ENCODE peak calls at places on chromosomes 5 and 9, in eight cellular contexts. V is suprapubic skin, E is SK-N-SH, I is prostate gland, Q is HL-60, L is HCT116, Y is upper lobe of left lung, D is endothelial cell of umbilical vein. F is an unnamed sample.

GRCh38 chr5:74686962-74687751 is 2.1 kb downstream of the HEXB start:
- DNase-seq in V (no peak), I (no peak), E (no peak), Y (no peak), Q (no peak), D (peak), L (no peak), F (no peak)

GRCh38 chr9:130050472-130050871 is 3.2 kb upstream of the GPR107 start:
- DNase-seq in V (no peak), D (no peak), Q (no peak), E (no peak), Y (no peak), I (no peak), L (no peak), F (no peak)

GRCh38 chr5:119411935-119412623 is 40.2 kb upstream of the HSD17B4 start:
- DNase-seq in L (peak), Y (peak), E (peak), I (peak), D (peak), Q (peak), V (no peak), F (peak)

GRCh38 chr9:123640792-123641222 is 284.8 kb downstream of the CRB2 start:
- DNase-seq in E (no peak), L (no peak), Q (no peak), D (no peak), Y (no peak), I (no peak), V (no peak), F (no peak)

GRCh38 chr5:168315416-168315990 is 24.1 kb downstream of the WWC1 start:
- DNase-seq in Q (no peak), I (no peak), E (no peak), D (no peak), Y (no peak), L (no peak), V (no peak), F (no peak)

GRCh38 chr9:106869028-106869427 is 6.1 kb downstream of the ZNF462 start:
- DNase-seq in E (no peak), D (no peak), Y (no peak), I (no peak), L (no peak), V (no peak), Q (no peak), F (no peak)

GRCh38 chr5:150279618-150280017 is 10.0 kb downstream of the CAMK2A start:
- DNase-seq in Q (no peak), I (no peak), E (peak), Y (no peak), V (no peak), D (no peak), L (no peak), F (no peak)

GRCh38 chr5:172897691-172898512 is 61.3 kb upstream of the RPL26L1 start:
- DNase-seq in I (no peak), V (no peak), Y (no peak), E (no peak), Q (no peak), L (no peak), D (peak), F (no peak)

DNA sequence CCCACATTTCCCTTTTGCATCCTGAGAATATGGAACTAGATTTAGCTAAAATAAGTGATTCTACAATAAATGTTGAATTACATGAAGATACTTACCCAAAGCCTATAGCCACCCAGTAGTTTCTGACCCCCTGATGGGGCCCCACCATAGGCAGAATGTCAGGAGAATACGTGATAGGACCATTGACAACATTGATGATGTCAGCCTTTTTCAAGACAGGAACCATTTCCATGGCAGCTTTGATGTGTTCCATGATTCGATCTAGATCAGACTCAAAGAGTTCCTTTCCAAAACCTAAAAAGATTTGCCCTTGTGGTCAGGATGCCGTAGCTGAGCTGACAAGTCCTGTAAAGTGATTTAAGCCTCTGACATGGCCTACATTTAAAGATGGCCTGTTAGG is 27.3 kb downstream of the DMGDH start:
- DNase-seq in E (no peak), V (no peak), D (no peak), L (no peak), Q (no peak), Y (no peak), I (no peak), F (no peak)
- H3K27ac ChIP-seq in E (no peak), V (no peak), D (no peak), L (no peak), Q (no peak), Y (no peak), I (no peak), F (no peak)

GRCh38 chr9:21804791-21805190 is 2.4 kb downstream of the MTAP start:
- DNase-seq in L (no peak), Y (no peak), V (no peak), D (no peak), Q (no peak), I (no peak), E (no peak), F (no peak)
- H3K4me3 ChIP-seq in L (peak), Y (no peak), V (no peak), D (no peak), Q (no peak), I (no peak), E (no peak), F (no peak)

GRCh38 chr9:131349881-131350563 is 43.9 kb upstream of the PRRC2B start:
- DNase-seq in I (peak), E (peak), D (peak), L (peak), V (peak), Y (peak), Q (peak), F (peak)
- TF ChIP-seq POLR2AphosphoS5 in I (peak), E (no peak), D (no peak), L (no peak), V (no peak), Y (no peak), Q (no peak), F (no peak)

GRCh38 chr5:138709216-138709615 is 44.0 kb upstream of the CTNNA1 start:
- DNase-seq in D (no peak), V (no peak), Y (no peak), Q (no peak), E (no peak), L (no peak), I (no peak), F (no peak)

GRCh38 chr5:138705567-138705966 is 47.7 kb upstream of the CTNNA1 start:
- DNase-seq in E (no peak), Q (no peak), D (no peak), Y (no peak), I (no peak), V (no peak), L (no peak), F (no peak)

GRCh38 chr5:138706655-138707480 is 46.4 kb upstream of the CTNNA1 start:
- DNase-seq in V (no peak), D (peak), Q (no peak), Y (peak), L (no peak), E (no peak), I (no peak), F (no peak)

GRCh38 chr5:138711816-138712215 is 41.4 kb upstream of the CTNNA1 start:
- DNase-seq in D (no peak), I (no peak), L (no peak), Q (no peak), Y (no peak), V (no peak), E (no peak), F (no peak)

GRCh38 chr5:138708761-138709160 is 44.5 kb upstream of the CTNNA1 start:
- DNase-seq in E (no peak), D (no peak), L (no peak), V (no peak), Q (no peak), Y (no peak), I (no peak), F (no peak)
- H3K27ac ChIP-seq in E (no peak), D (no peak), L (no peak), V (no peak), Q (no peak), Y (no peak), I (no peak), F (no peak)

DNA sequence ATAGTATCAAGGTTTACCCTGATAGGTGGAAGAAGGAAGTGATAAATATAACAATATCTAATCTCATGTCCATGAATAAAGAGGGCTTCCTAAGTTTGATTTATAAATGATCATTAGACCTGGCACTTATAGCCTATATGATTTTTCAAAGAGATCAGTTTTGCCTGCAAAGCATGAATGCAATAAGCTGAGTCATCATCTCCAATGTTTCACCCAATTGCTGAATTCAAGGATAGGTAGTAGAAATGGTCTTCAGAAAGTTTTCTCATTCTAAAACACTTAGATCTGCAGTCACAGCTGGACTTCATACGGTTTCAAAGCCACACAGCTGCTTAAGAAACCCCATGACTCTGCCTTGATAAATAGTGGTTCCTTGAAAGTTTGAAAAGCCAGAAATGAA is 1722.8 kb downstream of the MAT2B start:
- DNase-seq in Q (no peak), D (no peak), L (no peak), I (no peak), V (no peak), E (no peak), Y (no peak), F (no peak)
- H3K4me3 ChIP-seq in Q (no peak), D (no peak), L (no peak), I (no peak), V (no peak), E (no peak), Y (no peak), F (no peak)

GRCh38 chr5:57072218-57072892 is 101.5 kb upstream of the GPBP1 start:
- DNase-seq in E (no peak), Q (no peak), V (no peak), I (no peak), Y (no peak), L (no peak), D (no peak), F (no peak)
- TF ChIP-seq POLR2AphosphoS5 in E (no peak), Q (no peak), V (no peak), I (no peak), Y (no peak), L (no peak), D (no peak), F (no peak)

GRCh38 chr5:58259685-58260152 is 200.2 kb downstream of the PLK2 start:
- DNase-seq in I (no peak), E (no peak), V (no peak), L (peak), Q (no peak), D (peak), Y (no peak), F (no peak)
- H3K27ac ChIP-seq in I (no peak), E (peak), V (no peak), L (peak), Q (no peak), D (peak), Y (no peak), F (no peak)

GRCh38 chr9:127543221-127543620 is 68.9 kb upstream of the STXBP1 start:
- DNase-seq in Y (no peak), E (no peak), V (no peak), D (no peak), Q (no peak), I (no peak), L (no peak), F (no peak)

GRCh38 chr9:127541176-127541575 is 70.9 kb upstream of the STXBP1 start:
- DNase-seq in D (no peak), Q (no peak), V (no peak), I (no peak), L (no peak), Y (no peak), E (no peak), F (no peak)

GRCh38 chr9:127539982-127540663 is 72.0 kb upstream of the STXBP1 start:
- DNase-seq in V (no peak), E (no peak), D (no peak), Q (no peak), I (peak), Y (peak), L (no peak), F (no peak)

GRCh38 chr9:127540664-127541041 is 71.4 kb upstream of the STXBP1 start:
- DNase-seq in D (no peak), Q (no peak), I (peak), L (no peak), E (no peak), V (no peak), Y (peak), F (no peak)

GRCh38 chr9:127541865-127542264 is 70.2 kb upstream of the STXBP1 start:
- DNase-seq in Y (peak), I (no peak), D (no peak), E (no peak), V (peak), L (no peak), Q (no peak), F (peak)
- H3K4me3 ChIP-seq in Y (no peak), I (no peak), D (no peak), E (no peak), V (no peak), L (no peak), Q (no peak), F (no peak)

DNA sequence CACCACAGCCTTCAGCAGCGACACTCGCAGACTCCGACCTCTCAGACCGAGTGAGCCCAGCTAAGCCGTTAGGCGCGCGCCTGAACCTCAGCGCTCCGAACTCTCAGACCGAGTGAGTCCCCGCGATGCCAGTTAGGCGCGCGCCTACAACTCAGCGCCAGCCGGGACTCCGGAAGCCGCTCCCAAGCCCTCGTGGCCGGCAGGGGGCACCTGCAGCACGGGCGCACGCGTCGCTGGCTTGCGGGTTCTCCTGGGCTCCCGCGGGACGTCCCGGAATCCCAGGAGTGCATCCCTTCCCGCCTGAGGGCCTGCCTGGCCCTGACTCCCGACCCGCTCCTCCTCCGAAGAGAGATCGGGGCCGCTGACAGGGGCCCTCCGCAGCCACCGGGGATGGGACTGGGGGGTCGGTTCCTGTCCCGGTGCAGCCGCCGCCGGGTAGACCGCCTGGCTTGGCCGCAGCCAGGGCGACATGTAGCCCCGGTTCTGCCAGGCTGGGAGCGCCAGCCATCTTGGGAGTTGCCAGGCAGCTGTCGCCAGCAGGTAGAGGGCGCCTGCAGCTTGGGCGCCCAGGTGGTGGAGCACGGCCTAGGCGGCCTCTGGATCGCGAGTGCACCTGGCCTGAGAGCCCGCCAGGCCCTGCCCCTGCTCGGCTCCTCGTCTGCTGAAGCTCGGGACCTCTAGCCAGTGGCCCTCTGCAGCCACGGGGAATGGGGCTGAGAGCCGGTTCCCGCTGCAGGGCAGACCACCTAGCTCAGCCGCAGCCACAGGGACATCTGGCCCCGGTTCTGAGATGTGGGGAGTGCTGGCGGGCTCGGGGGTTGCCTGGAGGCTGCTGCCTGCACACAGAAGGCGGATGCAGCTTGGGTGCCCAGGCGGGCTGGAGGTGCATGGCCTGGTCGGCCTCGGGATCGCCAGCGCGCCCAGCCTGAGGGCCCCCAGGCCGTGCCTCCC is at the start of gene ANKRD18A:
- DNase-seq in E (peak), I (peak), L (peak), V (peak), Q (peak), D (peak), Y (peak), F (peak)
- TF ChIP-seq POLR2AphosphoS5 in E (no peak), I (peak), L (peak), V (no peak), Q (peak), D (peak), Y (no peak), F (no peak)